ENCODE peak calls at places on chromosomes 5 and 9, in eight cellular contexts. I, U, C, R, Z, Q, Y and O are unnamed samples.

GRCh38 chr9:133335924-133336811 is at the start of gene SURF6:
- DNase-seq in I (peak), U (peak), C (peak), R (peak), Z (peak), Q (peak), Y (peak), O (peak)

GRCh38 chr5:96781031-96781733 is 26.6 kb downstream of the ERAP1 start:
- DNase-seq in I (no peak), U (peak), C (peak), R (peak), Z (no peak), Q (no peak), Y (no peak), O (no peak)

GRCh38 chr5:40497573-40497972 is 182.1 kb upstream of the PTGER4 start:
- DNase-seq in I (no peak), U (peak), C (peak), R (peak), Z (no peak), Q (no peak), Y (no peak), O (no peak)

GRCh38 chr5:118236108-118236849 is 752.1 kb downstream of the DTWD2 start:
- DNase-seq in I (no peak), U (no peak), C (no peak), R (no peak), Z (no peak), Q (no peak), Y (no peak), O (no peak)

GRCh38 chr5:997001-997474 is 11.6 kb upstream of the NKD2 start:
- DNase-seq in I (no peak), U (peak), C (peak), R (no peak), Z (peak), Q (no peak), Y (no peak), O (no peak)

GRCh38 chr9:89154651-89155336 is 23.8 kb downstream of the SHC3 start:
- DNase-seq in I (no peak), U (peak), C (peak), R (no peak), Z (no peak), Q (no peak), Y (peak), O (no peak)

GRCh38 chr9:124501771-124502320 is 5.4 kb downstream of the NR5A1 start:
- DNase-seq in I (no peak), U (no peak), C (no peak), R (no peak), Z (no peak), Q (no peak), Y (no peak), O (peak)

GRCh38 chr9:84122572-84122971 is 142.0 kb downstream of the RMI1 start:
- DNase-seq in I (no peak), U (no peak), C (no peak), R (no peak), Z (no peak), Q (no peak), Y (no peak), O (no peak)

GRCh38 chr5:891837-892389 is 688 bp downstream of the BRD9 start:
- DNase-seq in I (no peak), U (peak), C (peak), R (no peak), Z (peak), Q (no peak), Y (no peak), O (no peak)

GRCh38 chr5:172098883-172099282 is 89.1 kb downstream of the STK10 start:
- DNase-seq in I (no peak), U (no peak), C (no peak), R (no peak), Z (no peak), Q (no peak), Y (no peak), O (peak)

GRCh38 chr5:31581498-31582099 is 49.5 kb downstream of the C5orf22 start:
- DNase-seq in I (no peak), U (peak), C (peak), R (peak), Z (no peak), Q (no peak), Y (peak), O (no peak)

GRCh38 chr5:137372386-137373160 is 126.6 kb downstream of the SPOCK1 start:
- DNase-seq in I (no peak), U (no peak), C (peak), R (no peak), Z (no peak), Q (no peak), Y (peak), O (no peak)

GRCh38 chr5:115888027-115888426 is 46.3 kb downstream of the AP3S1 start:
- DNase-seq in I (no peak), U (peak), C (no peak), R (no peak), Z (no peak), Q (no peak), Y (peak), O (no peak)

GRCh38 chr9:72551306-72551705 is 29.9 kb downstream of the TMC1 start:
- DNase-seq in I (no peak), U (no peak), C (no peak), R (no peak), Z (no peak), Q (no peak), Y (no peak), O (no peak)

GRCh38 chr5:179407191-179408175 is 62.2 kb upstream of the ADAMTS2 start:
- DNase-seq in I (no peak), U (no peak), C (no peak), R (no peak), Z (no peak), Q (no peak), Y (no peak), O (no peak)

GRCh38 chr9:108645520-108645919 is 210.3 kb downstream of the ACTL7B start:
- DNase-seq in I (no peak), U (no peak), C (peak), R (no peak), Z (no peak), Q (no peak), Y (no peak), O (no peak)

GRCh38 chr9:7316967-7317366 is 482.6 kb downstream of the DMAC1 start:
- DNase-seq in I (no peak), U (no peak), C (no peak), R (no peak), Z (no peak), Q (no peak), Y (no peak), O (no peak)

GRCh38 chr9:114076237-114077161 is 1.6 kb downstream of the AMBP start:
- DNase-seq in I (no peak), U (no peak), C (no peak), R (no peak), Z (peak), Q (no peak), Y (no peak), O (peak)

GRCh38 chr5:177611446-177612214 is 11.7 kb downstream of the B4GALT7 start:
- DNase-seq in I (no peak), U (no peak), C (no peak), R (no peak), Z (no peak), Q (no peak), Y (no peak), O (no peak)

GRCh38 chr5:74355041-74355440 is 285.5 kb downstream of the ENC1 start:
- DNase-seq in I (no peak), U (no peak), C (no peak), R (no peak), Z (no peak), Q (no peak), Y (no peak), O (no peak)

GRCh38 chr5:10933141-10933540 is 172.1 kb upstream of the DAP start:
- DNase-seq in I (no peak), U (no peak), C (no peak), R (no peak), Z (no peak), Q (no peak), Y (no peak), O (no peak)

GRCh38 chr5:16935271-16936149 is 578 bp downstream of the MYO10 start:
- DNase-seq in I (no peak), U (peak), C (peak), R (no peak), Z (peak), Q (no peak), Y (no peak), O (peak)